ENCODE peak calls at places on chromosomes 13 and 19, in four cellular contexts. L is fibroblast of lung, X is HFFc6, Q is body of pancreas. C is an unnamed sample.

GRCh38 chr13:101258509-101258908 is 157.8 kb downstream of the NALCN start:
- DNase-seq in L (no peak), X (no peak), Q (no peak), C (no peak)

GRCh38 chr13:42981853-42982252 is 10.2 kb downstream of the EPSTI1 start:
- DNase-seq in L (no peak), X (no peak), Q (no peak), C (peak)

GRCh38 chr19:45275370-45275971 is 24.4 kb downstream of the MARK4 start:
- DNase-seq in L (no peak), X (no peak), Q (no peak), C (no peak)

GRCh38 chr13:85223883-85224656 is 575.1 kb downstream of the SLITRK6 start:
- DNase-seq in L (peak), X (no peak), Q (no peak), C (peak)

GRCh38 chr13:27783111-27783510 is 9.2 kb upstream of the GSX1 start:
- DNase-seq in L (peak), X (peak), Q (peak), C (peak)

GRCh38 chr13:32164622-32165268 is 133.2 kb downstream of the FRY start:
- DNase-seq in L (peak), X (peak), Q (peak), C (no peak)

GRCh38 chr13:32211788-32212187 is 103.4 kb downstream of the ZAR1L start:
- DNase-seq in L (peak), X (peak), Q (no peak), C (no peak)

GRCh38 chr19:4234862-4235201 is 5.5 kb downstream of the EBI3 start:
- DNase-seq in L (no peak), X (no peak), Q (no peak), C (no peak)

GRCh38 chr19:32197896-32198882 is 147.2 kb upstream of the ZNF507 start:
- DNase-seq in L (no peak), X (no peak), Q (no peak), C (no peak)

GRCh38 chr19:40191836-40192646 is 815 bp downstream of the MAP3K10 start:
- DNase-seq in L (peak), X (no peak), Q (peak), C (no peak)

GRCh38 chr13:34678154-34678553 is 263.9 kb upstream of the NBEA start:
- DNase-seq in L (peak), X (peak), Q (no peak), C (peak)

GRCh38 chr19:2495130-2495641 is 19.3 kb downstream of the GADD45B start:
- DNase-seq in L (peak), X (peak), Q (peak), C (peak)

GRCh38 chr19:14544977-14545715 is 15.8 kb downstream of the TECR start:
- DNase-seq in L (peak), X (no peak), Q (peak), C (no peak)

GRCh38 chr19:34480971-34481821 is at the start of gene WTIP:
- DNase-seq in L (peak), X (peak), Q (peak), C (no peak)

GRCh38 chr19:41226053-41226873 is 7.2 kb downstream of the AXL start:
- DNase-seq in L (peak), X (peak), Q (peak), C (no peak)

GRCh38 chr13:77305276-77305675 is 21.6 kb downstream of the MYCBP2 start:
- DNase-seq in L (no peak), X (no peak), Q (no peak), C (no peak)

GRCh38 chr13:38888309-38888708 is 102.3 kb downstream of the STOML3 start:
- DNase-seq in L (peak), X (peak), Q (no peak), C (peak)

GRCh38 chr13:27915301-27916207 is 4.2 kb upstream of the PDX1 start:
- DNase-seq in L (no peak), X (no peak), Q (no peak), C (no peak)

GRCh38 chr13:50222569-50223332 is 207.5 kb downstream of the KCNRG start:
- DNase-seq in L (peak), X (no peak), Q (peak), C (no peak)

GRCh38 chr13:32745509-32745908 is 159.3 kb downstream of the PDS5B start:
- DNase-seq in L (no peak), X (no peak), Q (no peak), C (no peak)

GRCh38 chr13:32381539-32381938 is 46.4 kb downstream of the N4BP2L1 start:
- DNase-seq in L (peak), X (peak), Q (peak), C (no peak)

GRCh38 chr13:80586356-80586755 is 245.4 kb upstream of the SPRY2 start:
- DNase-seq in L (no peak), X (no peak), Q (no peak), C (no peak)

GRCh38 chr19:8041553-8041952 is 11.0 kb upstream of the CCL25 start:
- DNase-seq in L (no peak), X (no peak), Q (no peak), C (no peak)

GRCh38 chr19:23996549-23996948 is 81.9 kb downstream of the ZNF726 start:
- DNase-seq in L (no peak), X (no peak), Q (no peak), C (no peak)

GRCh38 chr19:5387472-5387871 is 46.9 kb upstream of the PTPRS start:
- DNase-seq in L (no peak), X (no peak), Q (no peak), C (no peak)
- TF ChIP-seq CTCF in L (no peak), X (no peak), Q (no peak), C (no peak)

GRCh38 chr19:16830679-16831078 is 1.5 kb downstream of the SIN3B start:
- DNase-seq in L (peak), X (peak), Q (no peak), C (no peak)

GRCh38 chr19:16831531-16831930 is 2.3 kb downstream of the SIN3B start:
- DNase-seq in L (no peak), X (no peak), Q (no peak), C (no peak)

GRCh38 chr19:16836115-16836905 is 7.1 kb downstream of the SIN3B start:
- DNase-seq in L (peak), X (no peak), Q (peak), C (peak)

GRCh38 chr19:16836906-16837362 is 7.7 kb downstream of the SIN3B start:
- DNase-seq in L (no peak), X (no peak), Q (no peak), C (no peak)

DNA sequence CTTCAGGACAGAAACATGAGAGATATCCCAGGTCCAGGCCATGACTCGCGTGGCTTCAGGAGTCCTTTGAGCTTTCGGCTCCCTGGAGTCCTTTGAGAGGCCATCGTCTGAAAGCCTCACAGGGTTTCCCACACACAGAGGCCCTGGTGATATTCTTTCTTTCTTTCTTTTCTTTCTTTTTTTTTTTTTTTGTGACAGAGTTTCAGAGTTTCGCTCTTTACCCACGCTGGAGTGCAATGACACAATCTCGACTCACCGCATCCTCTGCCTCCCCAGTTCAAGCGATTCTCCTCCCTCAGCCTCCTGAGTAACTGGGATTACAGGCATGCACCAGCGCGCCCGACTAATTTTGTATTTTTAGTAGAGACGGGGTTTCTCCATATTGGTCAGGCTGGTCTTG is 5.5 kb downstream of the SIN3B start:
- DNase-seq in L (no peak), X (no peak), Q (no peak), C (no peak)
- TF ChIP-seq CTCF in L (no peak), X (no peak), Q (no peak), C (no peak)

DNA sequence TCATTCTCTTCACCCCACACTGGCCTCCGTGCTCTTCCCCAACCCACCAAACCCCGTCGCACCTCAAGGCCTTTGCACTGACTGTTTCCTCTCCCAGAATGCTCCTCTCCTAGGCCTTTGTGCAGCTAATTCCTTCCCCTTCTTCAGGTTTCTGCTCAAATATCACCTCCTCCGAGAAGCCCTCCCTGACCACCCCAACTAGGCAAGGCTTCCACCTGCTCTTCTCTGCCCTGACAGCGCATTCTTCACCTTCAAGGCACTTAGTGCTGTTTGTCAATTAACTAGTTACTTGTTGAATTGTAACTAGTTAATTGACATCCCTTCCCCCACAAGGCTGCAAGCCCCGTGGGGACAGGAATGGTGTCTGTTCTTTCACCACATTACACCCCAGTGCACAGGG is 7.8 kb upstream of the NCCRP1 start:
- DNase-seq in L (no peak), X (no peak), Q (no peak), C (no peak)
- TF ChIP-seq CTCF in L (no peak), X (no peak), Q (no peak), C (no peak)

DNA sequence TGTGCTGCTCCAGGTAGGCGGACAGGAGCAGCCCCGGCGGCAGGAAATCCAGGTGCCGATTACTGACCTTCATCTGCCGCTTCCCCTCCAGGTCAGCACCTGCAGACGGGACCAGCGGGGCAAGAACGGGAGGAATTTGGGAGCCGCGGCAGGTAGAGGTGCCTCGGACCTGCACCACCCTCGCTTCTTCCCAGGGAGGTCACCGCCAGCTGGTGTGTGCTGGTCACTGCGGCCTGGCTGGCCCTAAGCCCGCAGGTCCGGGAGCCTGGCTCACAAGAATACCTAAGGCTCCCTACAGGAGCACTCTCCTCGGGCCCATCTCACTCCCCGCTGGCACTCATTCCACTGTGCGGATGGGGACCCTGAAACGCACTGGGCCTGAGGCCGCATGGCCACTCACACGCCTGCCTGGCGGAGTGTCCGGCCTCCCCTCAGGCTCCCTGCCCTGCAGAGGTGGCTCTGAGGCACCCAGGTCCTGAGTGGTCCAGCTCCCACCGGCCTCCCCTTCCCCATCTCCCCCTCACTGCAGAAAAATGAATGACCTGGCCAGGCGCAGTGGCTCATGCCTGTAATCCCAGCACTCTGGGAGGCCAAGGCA is 4.3 kb downstream of the RNU6-9 start:
- DNase-seq in L (no peak), X (no peak), Q (no peak), C (no peak)
- TF ChIP-seq CTCF in L (no peak), X (peak), Q (no peak), C (no peak)

GRCh38 chr19:18488838-18489626 is 32.8 kb downstream of the ELL start:
- DNase-seq in L (no peak), X (no peak), Q (peak), C (no peak)

GRCh38 chr19:18486746-18487145 is 35.1 kb downstream of the ELL start:
- DNase-seq in L (no peak), X (no peak), Q (no peak), C (no peak)

GRCh38 chr19:18489627-18490184 is 32.2 kb downstream of the ELL start:
- DNase-seq in L (no peak), X (no peak), Q (no peak), C (no peak)

GRCh38 chr19:18488403-18488723 is 33.5 kb downstream of the ELL start:
- DNase-seq in L (no peak), X (no peak), Q (no peak), C (no peak)

GRCh38 chr19:18487576-18488402 is 34.1 kb downstream of the ELL start:
- DNase-seq in L (no peak), X (no peak), Q (no peak), C (no peak)
- TF ChIP-seq CTCF in L (no peak), X (no peak), Q (no peak), C (no peak)

DNA sequence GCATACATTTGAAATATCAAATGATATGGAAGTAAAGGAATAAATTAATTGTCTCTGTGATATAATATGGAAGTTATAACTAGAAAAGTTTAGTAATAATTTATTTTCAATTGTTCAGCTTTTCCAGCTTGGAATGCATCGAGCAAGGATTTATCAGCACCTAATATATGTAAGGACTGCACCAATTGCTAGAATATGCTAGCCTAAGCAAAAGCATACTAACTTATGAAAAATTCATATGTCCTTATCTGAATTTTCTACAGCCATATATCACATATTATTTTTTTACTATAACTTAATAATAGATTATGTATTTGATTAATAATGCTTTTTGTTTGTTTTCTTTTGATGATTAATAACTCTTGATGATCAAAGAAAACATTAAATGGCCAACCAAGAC is 849.2 kb upstream of the GPC6 start:
- DNase-seq in L (no peak), X (no peak), Q (no peak), C (no peak)
- TF ChIP-seq CTCF in L (no peak), X (no peak), Q (no peak), C (no peak)

DNA sequence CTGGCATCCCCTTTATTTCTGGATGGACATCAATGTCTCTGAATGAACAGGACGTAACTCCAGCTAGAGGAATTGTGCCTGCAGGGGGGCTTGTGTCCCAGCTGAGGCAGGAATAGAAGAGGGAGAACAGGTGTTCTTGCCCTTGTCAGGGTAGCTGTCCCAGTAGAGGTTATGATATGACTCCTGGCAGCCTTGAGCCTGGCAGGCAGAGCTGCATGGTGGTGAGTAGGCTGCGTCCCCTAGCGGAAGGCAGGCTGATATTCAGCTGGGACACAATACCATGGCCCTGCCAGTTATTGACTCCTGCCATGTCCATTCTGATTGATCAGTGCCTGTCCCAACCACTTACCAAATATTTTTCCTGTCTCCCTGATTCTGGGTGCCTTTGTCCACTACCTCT is 197.2 kb downstream of the RAP2A start:
- DNase-seq in L (no peak), X (no peak), Q (no peak), C (no peak)
- TF ChIP-seq CTCF in L (no peak), X (peak), Q (no peak), C (peak)